ENCODE peak calls at places on chromosome 3, in ten cellular contexts. One of them, this sample, is unnamed.

GRCh38 chr3:117407317-117407716 is 697.7 kb downstream of the TUSC7 start:
- ATAC-seq in activated CD8-positive, alpha-beta T cell treated with anti-CD3 and anti-CD28 coated beads, Interleukin-2, amount 10 ng/mL, durations not matched to agents 7 days and 5 days: no peak
- ATAC-seq in HCT116: no peak
- ATAC-seq in activated CD8-positive, alpha-beta memory T cell treated with anti-CD3 and anti-CD28 coated beads, Interleukin-2, amount 10 ng/mL, durations not matched to agents 7 days and 5 days: no peak
- ATAC-seq in HepG2: peak; percentile 74
- ATAC-seq in pancreas: peak; percentile 48
- ATAC-seq in activated T-cell treated with anti-CD3 and anti-CD28 coated beads, Interleukin-2, amount 50 U/mL, for 4 hours: no peak
- ATAC-seq in left cardiac atrium: no peak
- ATAC-seq in left colon: peak; percentile 67
- ATAC-seq in sciatic nerve: no peak
- ATAC-seq in this sample: no peak

GRCh38 chr3:87856126-87856525 is 202.7 kb downstream of the CGGBP1 start:
- ATAC-seq in activated CD8-positive, alpha-beta T cell treated with anti-CD3 and anti-CD28 coated beads, Interleukin-2, amount 10 ng/mL, durations not matched to agents 7 days and 5 days: no peak
- ATAC-seq in HCT116: no peak
- ATAC-seq in activated CD8-positive, alpha-beta memory T cell treated with anti-CD3 and anti-CD28 coated beads, Interleukin-2, amount 10 ng/mL, durations not matched to agents 7 days and 5 days: no peak
- ATAC-seq in HepG2: no peak
- ATAC-seq in pancreas: no peak
- ATAC-seq in activated T-cell treated with anti-CD3 and anti-CD28 coated beads, Interleukin-2, amount 50 U/mL, for 4 hours: no peak
- ATAC-seq in left cardiac atrium: no peak
- ATAC-seq in left colon: no peak
- ATAC-seq in sciatic nerve: no peak
- ATAC-seq in this sample: no peak

GRCh38 chr3:38347421-38348200 is 1.0 kb downstream of the XYLB start:
- ATAC-seq in activated CD8-positive, alpha-beta T cell treated with anti-CD3 and anti-CD28 coated beads, Interleukin-2, amount 10 ng/mL, durations not matched to agents 7 days and 5 days: no peak
- ATAC-seq in HCT116: peak; percentile 0
- ATAC-seq in activated CD8-positive, alpha-beta memory T cell treated with anti-CD3 and anti-CD28 coated beads, Interleukin-2, amount 10 ng/mL, durations not matched to agents 7 days and 5 days: no peak
- ATAC-seq in HepG2: peak; percentile 79
- ATAC-seq in pancreas: peak; percentile 13
- ATAC-seq in activated T-cell treated with anti-CD3 and anti-CD28 coated beads, Interleukin-2, amount 50 U/mL, for 4 hours: no peak
- ATAC-seq in left cardiac atrium: no peak
- ATAC-seq in left colon: peak; percentile 62
- ATAC-seq in sciatic nerve: no peak
- ATAC-seq in this sample: no peak

GRCh38 chr3:141414800-141415462 is 46.6 kb downstream of the ZBTB38 start:
- ATAC-seq in activated CD8-positive, alpha-beta T cell treated with anti-CD3 and anti-CD28 coated beads, Interleukin-2, amount 10 ng/mL, durations not matched to agents 7 days and 5 days: no peak
- ATAC-seq in HCT116: no peak
- ATAC-seq in activated CD8-positive, alpha-beta memory T cell treated with anti-CD3 and anti-CD28 coated beads, Interleukin-2, amount 10 ng/mL, durations not matched to agents 7 days and 5 days: no peak
- ATAC-seq in HepG2: no peak
- ATAC-seq in pancreas: no peak
- ATAC-seq in activated T-cell treated with anti-CD3 and anti-CD28 coated beads, Interleukin-2, amount 50 U/mL, for 4 hours: no peak
- ATAC-seq in left cardiac atrium: no peak
- ATAC-seq in left colon: no peak
- ATAC-seq in sciatic nerve: no peak
- ATAC-seq in this sample: no peak

GRCh38 chr3:165903885-165904284 is 66.7 kb upstream of the BCHE start:
- ATAC-seq in activated CD8-positive, alpha-beta T cell treated with anti-CD3 and anti-CD28 coated beads, Interleukin-2, amount 10 ng/mL, durations not matched to agents 7 days and 5 days: no peak
- ATAC-seq in HCT116: no peak
- ATAC-seq in activated CD8-positive, alpha-beta memory T cell treated with anti-CD3 and anti-CD28 coated beads, Interleukin-2, amount 10 ng/mL, durations not matched to agents 7 days and 5 days: no peak
- ATAC-seq in HepG2: no peak
- ATAC-seq in pancreas: no peak
- ATAC-seq in activated T-cell treated with anti-CD3 and anti-CD28 coated beads, Interleukin-2, amount 50 U/mL, for 4 hours: no peak
- ATAC-seq in left cardiac atrium: no peak
- ATAC-seq in left colon: no peak
- ATAC-seq in sciatic nerve: no peak
- ATAC-seq in this sample: no peak

GRCh38 chr3:160331127-160331937 is 67.7 kb downstream of the IFT80 start:
- ATAC-seq in activated CD8-positive, alpha-beta T cell treated with anti-CD3 and anti-CD28 coated beads, Interleukin-2, amount 10 ng/mL, durations not matched to agents 7 days and 5 days: no peak
- ATAC-seq in HCT116: no peak
- ATAC-seq in activated CD8-positive, alpha-beta memory T cell treated with anti-CD3 and anti-CD28 coated beads, Interleukin-2, amount 10 ng/mL, durations not matched to agents 7 days and 5 days: no peak
- ATAC-seq in HepG2: peak; percentile 99
- ATAC-seq in pancreas: no peak
- ATAC-seq in activated T-cell treated with anti-CD3 and anti-CD28 coated beads, Interleukin-2, amount 50 U/mL, for 4 hours: no peak
- ATAC-seq in left cardiac atrium: no peak
- ATAC-seq in left colon: no peak
- ATAC-seq in sciatic nerve: no peak
- ATAC-seq in this sample: no peak

GRCh38 chr3:181040030-181040429 is 50.5 kb upstream of the DNAJC19 start:
- ATAC-seq in activated CD8-positive, alpha-beta T cell treated with anti-CD3 and anti-CD28 coated beads, Interleukin-2, amount 10 ng/mL, durations not matched to agents 7 days and 5 days: no peak
- ATAC-seq in HCT116: no peak
- ATAC-seq in activated CD8-positive, alpha-beta memory T cell treated with anti-CD3 and anti-CD28 coated beads, Interleukin-2, amount 10 ng/mL, durations not matched to agents 7 days and 5 days: no peak
- ATAC-seq in HepG2: no peak
- ATAC-seq in pancreas: no peak
- ATAC-seq in activated T-cell treated with anti-CD3 and anti-CD28 coated beads, Interleukin-2, amount 50 U/mL, for 4 hours: no peak
- ATAC-seq in left cardiac atrium: no peak
- ATAC-seq in left colon: no peak
- ATAC-seq in sciatic nerve: no peak
- ATAC-seq in this sample: no peak

GRCh38 chr3:156293566-156293965 is 173.2 kb downstream of the KCNAB1 start:
- ATAC-seq in activated CD8-positive, alpha-beta T cell treated with anti-CD3 and anti-CD28 coated beads, Interleukin-2, amount 10 ng/mL, durations not matched to agents 7 days and 5 days: no peak
- ATAC-seq in HCT116: no peak
- ATAC-seq in activated CD8-positive, alpha-beta memory T cell treated with anti-CD3 and anti-CD28 coated beads, Interleukin-2, amount 10 ng/mL, durations not matched to agents 7 days and 5 days: no peak
- ATAC-seq in HepG2: no peak
- ATAC-seq in pancreas: no peak
- ATAC-seq in activated T-cell treated with anti-CD3 and anti-CD28 coated beads, Interleukin-2, amount 50 U/mL, for 4 hours: no peak
- ATAC-seq in left cardiac atrium: no peak
- ATAC-seq in left colon: no peak
- ATAC-seq in sciatic nerve: no peak
- ATAC-seq in this sample: no peak

GRCh38 chr3:119541547-119541946 is 17.9 kb downstream of the CD80 start:
- ATAC-seq in activated CD8-positive, alpha-beta T cell treated with anti-CD3 and anti-CD28 coated beads, Interleukin-2, amount 10 ng/mL, durations not matched to agents 7 days and 5 days: no peak
- ATAC-seq in HCT116: no peak
- ATAC-seq in activated CD8-positive, alpha-beta memory T cell treated with anti-CD3 and anti-CD28 coated beads, Interleukin-2, amount 10 ng/mL, durations not matched to agents 7 days and 5 days: no peak
- ATAC-seq in HepG2: no peak
- ATAC-seq in pancreas: no peak
- ATAC-seq in activated T-cell treated with anti-CD3 and anti-CD28 coated beads, Interleukin-2, amount 50 U/mL, for 4 hours: no peak
- ATAC-seq in left cardiac atrium: no peak
- ATAC-seq in left colon: no peak
- ATAC-seq in sciatic nerve: no peak
- ATAC-seq in this sample: no peak

GRCh38 chr3:140316895-140317400 is 360.9 kb upstream of the TRIM42 start:
- ATAC-seq in activated CD8-positive, alpha-beta T cell treated with anti-CD3 and anti-CD28 coated beads, Interleukin-2, amount 10 ng/mL, durations not matched to agents 7 days and 5 days: no peak
- ATAC-seq in HCT116: no peak
- ATAC-seq in activated CD8-positive, alpha-beta memory T cell treated with anti-CD3 and anti-CD28 coated beads, Interleukin-2, amount 10 ng/mL, durations not matched to agents 7 days and 5 days: no peak
- ATAC-seq in HepG2: no peak
- ATAC-seq in pancreas: no peak
- ATAC-seq in activated T-cell treated with anti-CD3 and anti-CD28 coated beads, Interleukin-2, amount 50 U/mL, for 4 hours: no peak
- ATAC-seq in left cardiac atrium: no peak
- ATAC-seq in left colon: no peak
- ATAC-seq in sciatic nerve: no peak
- ATAC-seq in this sample: no peak

GRCh38 chr3:24416224-24416623 is 78.4 kb downstream of the THRB start:
- ATAC-seq in activated CD8-positive, alpha-beta T cell treated with anti-CD3 and anti-CD28 coated beads, Interleukin-2, amount 10 ng/mL, durations not matched to agents 7 days and 5 days: no peak
- ATAC-seq in HCT116: no peak
- ATAC-seq in activated CD8-positive, alpha-beta memory T cell treated with anti-CD3 and anti-CD28 coated beads, Interleukin-2, amount 10 ng/mL, durations not matched to agents 7 days and 5 days: no peak
- ATAC-seq in HepG2: no peak
- ATAC-seq in pancreas: no peak
- ATAC-seq in activated T-cell treated with anti-CD3 and anti-CD28 coated beads, Interleukin-2, amount 50 U/mL, for 4 hours: no peak
- ATAC-seq in left cardiac atrium: no peak
- ATAC-seq in left colon: no peak
- ATAC-seq in sciatic nerve: no peak
- ATAC-seq in this sample: no peak

GRCh38 chr3:185936814-185937688 is 763 bp downstream of the TRA2B start:
- ATAC-seq in activated CD8-positive, alpha-beta T cell treated with anti-CD3 and anti-CD28 coated beads, Interleukin-2, amount 10 ng/mL, durations not matched to agents 7 days and 5 days: peak; percentile 62
- ATAC-seq in HCT116: peak; percentile 71
- ATAC-seq in activated CD8-positive, alpha-beta memory T cell treated with anti-CD3 and anti-CD28 coated beads, Interleukin-2, amount 10 ng/mL, durations not matched to agents 7 days and 5 days: peak; percentile 62
- ATAC-seq in HepG2: peak; percentile 79
- ATAC-seq in pancreas: peak; percentile 82
- ATAC-seq in activated T-cell treated with anti-CD3 and anti-CD28 coated beads, Interleukin-2, amount 50 U/mL, for 4 hours: peak; percentile 79
- ATAC-seq in left cardiac atrium: peak; percentile 89
- ATAC-seq in left colon: peak; percentile 73
- ATAC-seq in sciatic nerve: peak; percentile 88
- ATAC-seq in this sample: peak; percentile 80

GRCh38 chr3:57335273-57335938 is 42.9 kb upstream of the ASB14 start:
- ATAC-seq in activated CD8-positive, alpha-beta T cell treated with anti-CD3 and anti-CD28 coated beads, Interleukin-2, amount 10 ng/mL, durations not matched to agents 7 days and 5 days: no peak
- ATAC-seq in HCT116: no peak
- ATAC-seq in activated CD8-positive, alpha-beta memory T cell treated with anti-CD3 and anti-CD28 coated beads, Interleukin-2, amount 10 ng/mL, durations not matched to agents 7 days and 5 days: no peak
- ATAC-seq in HepG2: no peak
- ATAC-seq in pancreas: no peak
- ATAC-seq in activated T-cell treated with anti-CD3 and anti-CD28 coated beads, Interleukin-2, amount 50 U/mL, for 4 hours: no peak
- ATAC-seq in left cardiac atrium: no peak
- ATAC-seq in left colon: no peak
- ATAC-seq in sciatic nerve: no peak
- ATAC-seq in this sample: no peak

GRCh38 chr3:84621823-84622222 is 337.0 kb upstream of the CADM2 start:
- ATAC-seq in activated CD8-positive, alpha-beta T cell treated with anti-CD3 and anti-CD28 coated beads, Interleukin-2, amount 10 ng/mL, durations not matched to agents 7 days and 5 days: no peak
- ATAC-seq in HCT116: no peak
- ATAC-seq in activated CD8-positive, alpha-beta memory T cell treated with anti-CD3 and anti-CD28 coated beads, Interleukin-2, amount 10 ng/mL, durations not matched to agents 7 days and 5 days: no peak
- ATAC-seq in HepG2: no peak
- ATAC-seq in pancreas: no peak
- ATAC-seq in activated T-cell treated with anti-CD3 and anti-CD28 coated beads, Interleukin-2, amount 50 U/mL, for 4 hours: no peak
- ATAC-seq in left cardiac atrium: no peak
- ATAC-seq in left colon: no peak
- ATAC-seq in sciatic nerve: no peak
- ATAC-seq in this sample: no peak

GRCh38 chr3:66427951-66428350 is 72.9 kb downstream of the LRIG1 start:
- ATAC-seq in activated CD8-positive, alpha-beta T cell treated with anti-CD3 and anti-CD28 coated beads, Interleukin-2, amount 10 ng/mL, durations not matched to agents 7 days and 5 days: no peak
- ATAC-seq in HCT116: no peak
- ATAC-seq in activated CD8-positive, alpha-beta memory T cell treated with anti-CD3 and anti-CD28 coated beads, Interleukin-2, amount 10 ng/mL, durations not matched to agents 7 days and 5 days: no peak
- ATAC-seq in HepG2: no peak
- ATAC-seq in pancreas: no peak
- ATAC-seq in activated T-cell treated with anti-CD3 and anti-CD28 coated beads, Interleukin-2, amount 50 U/mL, for 4 hours: no peak
- ATAC-seq in left cardiac atrium: no peak
- ATAC-seq in left colon: no peak
- ATAC-seq in sciatic nerve: no peak
- ATAC-seq in this sample: no peak

GRCh38 chr3:113183748-113184661 is 27.4 kb upstream of the BOC start:
- ATAC-seq in activated CD8-positive, alpha-beta T cell treated with anti-CD3 and anti-CD28 coated beads, Interleukin-2, amount 10 ng/mL, durations not matched to agents 7 days and 5 days: no peak
- ATAC-seq in HCT116: no peak
- ATAC-seq in activated CD8-positive, alpha-beta memory T cell treated with anti-CD3 and anti-CD28 coated beads, Interleukin-2, amount 10 ng/mL, durations not matched to agents 7 days and 5 days: no peak
- ATAC-seq in HepG2: peak; percentile 31
- ATAC-seq in pancreas: no peak
- ATAC-seq in activated T-cell treated with anti-CD3 and anti-CD28 coated beads, Interleukin-2, amount 50 U/mL, for 4 hours: no peak
- ATAC-seq in left cardiac atrium: peak; percentile 96
- ATAC-seq in left colon: no peak
- ATAC-seq in sciatic nerve: no peak
- ATAC-seq in this sample: no peak

This sample was measured in gastroesophageal sphincter.